ENCODE peak calls at places on chromosome 1, in ten cellular contexts. I is AG08396; R is stimulated activated CD4-positive, alpha-beta T cell treated with anti-CD3 and anti-CD28 coated beads, Interleukin-1b, Interleukin-23, amount 100 ng/mL, for 24 hours; A is choroid plexus epithelial cell; H is Kasumi-1; O is Calu3; Y is stimulated activated CD8-positive, alpha-beta memory T cell treated with anti-CD3 and anti-CD28 coated beads, Interleukin-4, amount 100 ng/mL, for 24 hours; S is fibroblast of pulmonary artery; Z is M059J; T is left kidney. V is an unnamed sample.
A peak's percentile ranks its signal among the peaks of the same experiment; 100 is the strongest.

GRCh38 chr1:183911285-183911684 is 106.4 kb downstream of the RGL1 start:
- DNase-seq in I (no peak), R (no peak), A (no peak), H (peak; percentile 78), O (no peak), Y (no peak), S (no peak), Z (no peak), T (no peak), V (no peak)

GRCh38 chr1:113981962-113982931 is 3.0 kb downstream of the OLFML3 start:
- DNase-seq in I (peak; percentile 77), R (no peak), A (peak; percentile 90), H (no peak), O (peak; percentile 6), Y (no peak), S (peak; percentile 90), Z (peak; percentile 72), T (peak; percentile 73), V (no peak)

GRCh38 chr1:205575294-205575885 is 56.4 kb downstream of the ELK4 start:
- DNase-seq in I (no peak), R (no peak), A (no peak), H (no peak), O (peak; percentile 59), Y (no peak), S (no peak), Z (no peak), T (peak; percentile 47), V (no peak)

GRCh38 chr1:154208677-154209390 is 2.7 kb upstream of the CFAP141 start:
- DNase-seq in I (no peak), R (no peak), A (no peak), H (no peak), O (no peak), Y (no peak), S (no peak), Z (no peak), T (no peak), V (no peak)

GRCh38 chr1:55257958-55258357 is 42.8 kb upstream of the USP24 start:
- DNase-seq in I (no peak), R (no peak), A (peak; percentile 50), H (no peak), O (no peak), Y (peak; percentile 42), S (no peak), Z (peak; percentile 52), T (no peak), V (no peak)

GRCh38 chr1:12052008-12052573 is 11.0 kb upstream of the TNFRSF8 start:
- DNase-seq in I (peak; percentile 92), R (no peak), A (peak; percentile 87), H (peak; percentile 34), O (peak; percentile 54), Y (no peak), S (peak; percentile 61), Z (peak; percentile 88), T (peak; percentile 58), V (peak; percentile 82)

GRCh38 chr1:31588751-31589515 is 12.6 kb downstream of the TINAGL1 start:
- DNase-seq in I (peak; percentile 50), R (no peak), A (peak; percentile 21), H (no peak), O (peak; percentile 70), Y (no peak), S (no peak), Z (no peak), T (peak; percentile 53), V (no peak)

GRCh38 chr1:5727871-5728643 is 264.2 kb downstream of the NPHP4 start:
- DNase-seq in I (no peak), R (no peak), A (no peak), H (no peak), O (no peak), Y (no peak), S (no peak), Z (no peak), T (no peak), V (no peak)

GRCh38 chr1:29977550-29977949 is 741.2 kb downstream of the PTPRU start:
- DNase-seq in I (no peak), R (no peak), A (no peak), H (no peak), O (no peak), Y (no peak), S (no peak), Z (no peak), T (no peak), V (no peak)

GRCh38 chr1:99869304-99869703 is 19.1 kb downstream of the AGL start:
- DNase-seq in I (peak; percentile 56), R (no peak), A (peak; percentile 80), H (peak; percentile 5), O (no peak), Y (no peak), S (peak; percentile 56), Z (no peak), T (no peak), V (no peak)

GRCh38 chr1:40699787-40700186 is 8.3 kb downstream of the NFYC start:
- DNase-seq in I (no peak), R (no peak), A (no peak), H (no peak), O (no peak), Y (no peak), S (no peak), Z (no peak), T (no peak), V (no peak)

GRCh38 chr1:150061632-150062101 is 5.9 kb upstream of the VPS45 start:
- DNase-seq in I (peak; percentile 57), R (no peak), A (peak; percentile 46), H (no peak), O (peak; percentile 8), Y (no peak), S (peak; percentile 88), Z (peak; percentile 95), T (peak; percentile 18), V (peak; percentile 35)

GRCh38 chr1:22189619-22190018 is 46.7 kb upstream of the WNT4 start:
- DNase-seq in I (no peak), R (no peak), A (no peak), H (no peak), O (no peak), Y (no peak), S (no peak), Z (no peak), T (no peak), V (no peak)

GRCh38 chr1:113830039-113830438 is 17.8 kb upstream of the RSBN1 start:
- DNase-seq in I (no peak), R (no peak), A (peak; percentile 53), H (no peak), O (no peak), Y (no peak), S (no peak), Z (no peak), T (no peak), V (no peak)

GRCh38 chr1:45850017-45850416 is 46.6 kb downstream of the MAST2 start:
- DNase-seq in I (no peak), R (no peak), A (no peak), H (no peak), O (no peak), Y (no peak), S (no peak), Z (no peak), T (no peak), V (no peak)

GRCh38 chr1:88983791-88984552 is 8.5 kb downstream of the KYAT3 start:
- DNase-seq in I (peak; percentile 34), R (no peak), A (peak; percentile 77), H (peak; percentile 39), O (no peak), Y (no peak), S (peak; percentile 77), Z (peak; percentile 65), T (peak; percentile 76), V (peak; percentile 62)

GRCh38 chr1:19877821-19878636 is 4.2 kb upstream of the OTUD3 start:
- DNase-seq in I (no peak), R (no peak), A (no peak), H (no peak), O (no peak), Y (no peak), S (no peak), Z (no peak), T (peak; percentile 54), V (peak; percentile 51)

GRCh38 chr1:12157366-12158231 is 9.2 kb upstream of the TNFRSF1B start:
- DNase-seq in I (no peak), R (peak; percentile 42), A (no peak), H (no peak), O (no peak), Y (no peak), S (no peak), Z (no peak), T (no peak), V (no peak)

GRCh38 chr1:54558434-54559030 is 10.5 kb downstream of the ACOT11 start:
- DNase-seq in I (no peak), R (no peak), A (no peak), H (no peak), O (no peak), Y (no peak), S (no peak), Z (no peak), T (no peak), V (no peak)

GRCh38 chr1:92995420-92996130 is 34.3 kb upstream of the DIPK1A start:
- DNase-seq in I (no peak), R (no peak), A (no peak), H (no peak), O (peak; percentile 26), Y (no peak), S (peak; percentile 22), Z (no peak), T (no peak), V (no peak)

GRCh38 chr1:230857822-230858221 is 10.5 kb downstream of the C1orf198 start:
- DNase-seq in I (no peak), R (no peak), A (peak; percentile 52), H (no peak), O (no peak), Y (no peak), S (no peak), Z (peak; percentile 59), T (peak; percentile 24), V (no peak)

GRCh38 chr1:112666917-112667316 is 7.5 kb upstream of the MOV10 start:
- DNase-seq in I (no peak), R (no peak), A (no peak), H (no peak), O (no peak), Y (no peak), S (no peak), Z (no peak), T (no peak), V (no peak)

GRCh38 chr1:222592171-222592570 is 2.4 kb upstream of the TAF1A start:
- DNase-seq in I (peak; percentile 20), R (no peak), A (peak; percentile 2), H (no peak), O (no peak), Y (no peak), S (no peak), Z (peak; percentile 19), T (no peak), V (no peak)

GRCh38 chr1:55310517-55310927 is 95.4 kb upstream of the USP24 start:
- DNase-seq in I (peak; percentile 82), R (no peak), A (peak; percentile 96), H (peak; percentile 11), O (no peak), Y (no peak), S (peak; percentile 98), Z (peak; percentile 99), T (peak; percentile 27), V (peak; percentile 68)

GRCh38 chr1:205983925-205984725 is 19.1 kb downstream of the RAB7B start:
- DNase-seq in I (peak; percentile 78), R (no peak), A (peak; percentile 74), H (peak; percentile 71), O (peak; percentile 85), Y (no peak), S (peak; percentile 69), Z (peak; percentile 58), T (peak; percentile 79), V (peak; percentile 72)

GRCh38 chr1:153888518-153888917 is 34.3 kb downstream of the GATAD2B start:
- DNase-seq in I (no peak), R (no peak), A (peak; percentile 43), H (no peak), O (no peak), Y (no peak), S (peak; percentile 22), Z (no peak), T (no peak), V (peak; percentile 8)

GRCh38 chr1:41955461-41956159 is 36.9 kb upstream of the HIVEP3 start:
- DNase-seq in I (peak; percentile 16), R (no peak), A (peak; percentile 89), H (peak; percentile 49), O (peak; percentile 68), Y (no peak), S (peak; percentile 77), Z (peak; percentile 100), T (peak; percentile 48), V (peak; percentile 88)

GRCh38 chr1:93500275-93500674 is 52.4 kb downstream of the FNBP1L start:
- DNase-seq in I (no peak), R (no peak), A (no peak), H (no peak), O (no peak), Y (no peak), S (no peak), Z (no peak), T (no peak), V (no peak)

V was measured in ACHN.